ENCODE peak calls at places on chromosome 18, in five cellular contexts. V, Z, N, B and Y are unnamed samples.

GRCh38 chr18:5894613-5895299 is 566 bp downstream of the TMEM200C start:
- DNase-seq in V (peak), Z (peak), N (no peak), B (no peak), Y (peak)

GRCh38 chr18:36809590-36810381 is 19.0 kb downstream of the TPGS2 start:
- DNase-seq in V (peak), N (no peak), B (peak), Z (no peak), Y (no peak)

GRCh38 chr18:48773821-48774220 is 176.9 kb downstream of the SMAD7 start:
- DNase-seq in B (no peak), V (no peak), N (no peak), Z (no peak), Y (no peak)

GRCh38 chr18:44474596-44474995 is 206.1 kb upstream of the SETBP1 start:
- DNase-seq in V (no peak), B (no peak), N (no peak), Z (no peak), Y (no peak)

GRCh38 chr18:49617846-49618245 is 56.0 kb downstream of the LIPG start:
- DNase-seq in N (no peak), Z (no peak), B (no peak), V (no peak), Y (no peak)

GRCh38 chr18:23703057-23703986 is 14.1 kb downstream of the LAMA3 start:
- DNase-seq in B (peak), N (no peak), V (no peak), Z (no peak), Y (no peak)

GRCh38 chr18:58180738-58181353 is 136.8 kb downstream of the NEDD4L start:
- DNase-seq in B (peak), Z (no peak), V (peak), N (no peak), Y (no peak)

GRCh38 chr18:7870855-7871254 is 303.7 kb downstream of the PTPRM start:
- DNase-seq in B (no peak), V (no peak), N (no peak), Z (no peak), Y (no peak)

GRCh38 chr18:78192044-78192443 is 787.6 kb upstream of the SALL3 start:
- DNase-seq in V (no peak), B (no peak), Z (no peak), N (no peak), Y (peak)

GRCh38 chr18:79195716-79196683 is 126.8 kb downstream of the ATP9B start:
- DNase-seq in B (no peak), Z (no peak), V (no peak), N (no peak), Y (no peak)

GRCh38 chr18:72086421-72086820 is 457.7 kb downstream of the CBLN2 start:
- DNase-seq in B (peak), N (no peak), V (no peak), Z (no peak), Y (no peak)

GRCh38 chr18:54267688-54268087 is 1.6 kb upstream of the POLI start:
- DNase-seq in V (no peak), B (no peak), Z (no peak), N (no peak), Y (no peak)